ENCODE peak calls at places on chromosomes 1 and 21, in five cellular contexts. S is iPS-NIHi11, C is sciatic nerve, L is left ventricle myocardium superior, Y is glomerular endothelial cell. R is an unnamed sample.

GRCh38 chr1:110068646-110069301 is 1.7 kb downstream of the ALX3 start:
- DNase-seq in S (peak; percentile 54), C (no peak), L (no peak), Y (no peak), R (no peak)

GRCh38 chr1:56532359-56532696 is 47.0 kb downstream of the PLPP3 start:
- DNase-seq in S (no peak), C (no peak), L (no peak), Y (no peak), R (no peak)

GRCh38 chr1:29809446-29810120 is 573.3 kb downstream of the PTPRU start:
- DNase-seq in S (no peak), C (no peak), L (no peak), Y (no peak), R (no peak)

GRCh38 chr1:177877086-177877485 is 92.8 kb downstream of the SEC16B start:
- DNase-seq in S (no peak), C (no peak), L (no peak), Y (no peak), R (no peak)

GRCh38 chr1:94926915-94927404 is at the start of gene CNN3:
- DNase-seq in S (peak; percentile 97), C (peak; percentile 95), L (peak; percentile 96), Y (no peak), R (peak; percentile 95)

GRCh38 chr1:60826320-60827094 is 255.9 kb upstream of the NFIA start:
- DNase-seq in S (no peak), C (no peak), L (no peak), Y (no peak), R (no peak)

GRCh38 chr21:21003701-21004100 is 5.5 kb downstream of the NCAM2 start:
- DNase-seq in S (peak; percentile 30), C (no peak), L (no peak), Y (no peak), R (no peak)

GRCh38 chr21:45523411-45524101 is 18.7 kb downstream of the SLC19A1 start:
- DNase-seq in S (no peak), C (peak; percentile 49), L (peak; percentile 27), Y (no peak), R (no peak)

GRCh38 chr21:15410853-15411252 is 318.9 kb upstream of the USP25 start:
- DNase-seq in S (no peak), C (no peak), L (no peak), Y (no peak), R (no peak)

GRCh38 chr1:36157115-36157903 is 1.3 kb downstream of the MAP7D1 start:
- DNase-seq in S (no peak), C (no peak), L (no peak), Y (no peak), R (no peak)

GRCh38 chr1:111099289-111099688 is 40.6 kb downstream of the DRAM2 start:
- DNase-seq in S (no peak), C (no peak), L (no peak), Y (peak; percentile 4), R (no peak)

GRCh38 chr1:232627645-232628334 is 2.1 kb downstream of the SIPA1L2 start:
- DNase-seq in S (peak; percentile 35), C (no peak), L (no peak), Y (no peak), R (peak; percentile 32)

GRCh38 chr1:184559117-184559713 is 172.4 kb downstream of the C1orf21 start:
- DNase-seq in S (no peak), C (no peak), L (no peak), Y (no peak), R (no peak)

GRCh38 chr21:22855581-22855980 is 1857.4 kb downstream of the NCAM2 start:
- DNase-seq in S (no peak), C (no peak), L (no peak), Y (peak; percentile 25), R (no peak)

GRCh38 chr1:84653130-84653680 is 37.1 kb downstream of the SSX2IP start:
- DNase-seq in S (no peak), C (no peak), L (no peak), Y (no peak), R (no peak)

GRCh38 chr1:5661196-5662130 is 330.8 kb downstream of the NPHP4 start:
- DNase-seq in S (no peak), C (peak; percentile 47), L (peak; percentile 51), Y (no peak), R (no peak)

GRCh38 chr1:209769171-209769904 is 13.5 kb downstream of the TRAF3IP3 start:
- DNase-seq in S (no peak), C (peak; percentile 78), L (peak; percentile 75), Y (peak; percentile 52), R (peak; percentile 48)

GRCh38 chr1:41742219-41742618 is 176.5 kb downstream of the HIVEP3 start:
- DNase-seq in S (no peak), C (no peak), L (no peak), Y (no peak), R (peak; percentile 63)

GRCh38 chr1:110412576-110412975 is 5.1 kb upstream of the LAMTOR5 start:
- DNase-seq in S (peak; percentile 70), C (peak; percentile 77), L (peak; percentile 74), Y (peak; percentile 39), R (peak; percentile 84)

GRCh38 chr1:230356190-230356589 is 69.9 kb downstream of the PGBD5 start:
- DNase-seq in S (no peak), C (no peak), L (no peak), Y (no peak), R (no peak)

GRCh38 chr1:154353460-154353904 is 28.2 kb downstream of the ATP8B2 start:
- DNase-seq in S (no peak), C (no peak), L (no peak), Y (no peak), R (no peak)

GRCh38 chr21:28357743-28358142 is 634.9 kb downstream of the LTN1 start:
- DNase-seq in S (no peak), C (no peak), L (no peak), Y (no peak), R (no peak)

GRCh38 chr21:42699196-42699595 is 45.8 kb downstream of the PDE9A start:
- DNase-seq in S (no peak), C (no peak), L (no peak), Y (no peak), R (no peak)

GRCh38 chr1:36753451-36753850 is 270.7 kb upstream of the CSF3R start:
- DNase-seq in S (no peak), C (no peak), L (no peak), Y (no peak), R (no peak)

GRCh38 chr21:32727478-32727727 is 410 bp downstream of the SYNJ1 start:
- DNase-seq in S (no peak), C (peak; percentile 65), L (no peak), Y (no peak), R (no peak)

GRCh38 chr1:204706838-204707509 is 21.4 kb upstream of the LRRN2 start:
- DNase-seq in S (peak; percentile 70), C (no peak), L (no peak), Y (no peak), R (peak; percentile 50)

GRCh38 chr1:39372105-39372504 is 119.3 kb upstream of the BMP8A start:
- DNase-seq in S (no peak), C (no peak), L (no peak), Y (no peak), R (no peak)

GRCh38 chr1:165168466-165168865 is 188.0 kb downstream of the LMX1A start:
- DNase-seq in S (no peak), C (no peak), L (no peak), Y (no peak), R (no peak)

GRCh38 chr1:30476911-30477459 is 246.4 kb downstream of the MATN1 start:
- DNase-seq in S (no peak), C (peak; percentile 27), L (no peak), Y (no peak), R (no peak)

GRCh38 chr1:54273092-54273836 is 73.3 kb downstream of the MRPL37 start:
- DNase-seq in S (peak; percentile 63), C (peak; percentile 81), L (peak; percentile 71), Y (no peak), R (peak; percentile 90)

GRCh38 chr1:33302325-33302724 is 18.6 kb downstream of the A3GALT2 start:
- DNase-seq in S (no peak), C (no peak), L (no peak), Y (no peak), R (no peak)

GRCh38 chr21:33396966-33397365 is 6.2 kb upstream of the IFNGR2 start:
- DNase-seq in S (no peak), C (no peak), L (peak; percentile 55), Y (no peak), R (no peak)

GRCh38 chr21:31220567-31220966 is 123.5 kb downstream of the TIAM1 start:
- DNase-seq in S (no peak), C (no peak), L (no peak), Y (no peak), R (peak; percentile 72)

GRCh38 chr1:44263191-44263944 is 50.1 kb downstream of the DMAP1 start:
- DNase-seq in S (no peak), C (no peak), L (no peak), Y (no peak), R (no peak)

R was measured in Ammon's horn.